ENCODE peak calls at places on chromosomes 2 and 18, in seven cellular contexts. T is activated CD4-positive, alpha-beta T cell treated with anti-CD3 and anti-CD28 coated beads, Interleukin-2, amount 10 ng/mL, durations not matched to agents 24 days and 14 days; I is AG20443; L is AG04450; V is skeletal muscle cell; Q is GM04504; F is RWPE1. P is an unnamed sample.

GRCh38 chr2:24825883-24826800 is 32.9 kb downstream of the CENPO start:
- DNase-seq in L (no peak), F (no peak), V (no peak), Q (no peak), I (no peak), T (peak; percentile 64), P (no peak)

GRCh38 chr2:26471278-26471677 is 6.6 kb downstream of the OTOF start:
- DNase-seq in I (no peak), F (no peak), L (no peak), Q (no peak), T (no peak), V (no peak), P (no peak)

GRCh38 chr2:140734992-140735391 is 1395.8 kb downstream of the LRP1B start:
- DNase-seq in I (no peak), Q (no peak), F (no peak), V (peak; percentile 4), T (no peak), L (no peak), P (peak; percentile 85)

GRCh38 chr2:20589975-20590703 is 60.8 kb downstream of the HS1BP3 start:
- DNase-seq in V (no peak), L (no peak), T (no peak), I (peak; percentile 61), Q (no peak), F (no peak), P (no peak)

GRCh38 chr18:46809145-46809544 is 52.3 kb upstream of the ST8SIA5 start:
- DNase-seq in Q (no peak), I (no peak), V (no peak), F (no peak), T (no peak), L (no peak), P (peak; percentile 42)

GRCh38 chr2:197306691-197307030 is 3.9 kb downstream of the ANKRD44 start:
- DNase-seq in Q (no peak), F (no peak), T (peak; percentile 79), I (no peak), V (no peak), L (no peak), P (peak; percentile 60)

GRCh38 chr2:63064197-63064596 is 13.6 kb downstream of the OTX1 start:
- DNase-seq in L (no peak), Q (no peak), T (no peak), F (no peak), V (no peak), I (no peak), P (no peak)

GRCh38 chr2:226060228-226060627 is 660.7 kb downstream of the NYAP2 start:
- DNase-seq in F (no peak), L (no peak), T (peak; percentile 6), V (no peak), I (no peak), Q (no peak), P (no peak)

GRCh38 chr2:106115250-106115649 is 78.9 kb downstream of the UXS1 start:
- DNase-seq in F (no peak), V (peak; percentile 40), Q (peak; percentile 57), T (no peak), I (peak; percentile 52), L (no peak), P (no peak)

GRCh38 chr18:48541026-48541746 is 2.4 kb downstream of the CTIF start:
- DNase-seq in L (no peak), F (peak; percentile 20), Q (peak; percentile 60), V (peak; percentile 39), I (peak; percentile 86), T (peak; percentile 69), P (peak; percentile 59)

GRCh38 chr2:48334180-48334579 is 195.8 kb upstream of the STON1 start:
- DNase-seq in T (no peak), V (no peak), I (no peak), F (no peak), L (no peak), Q (no peak), P (no peak)

GRCh38 chr2:767440-767839 is 90.2 kb upstream of the TMEM18 start:
- DNase-seq in I (no peak), Q (no peak), F (no peak), L (no peak), V (no peak), T (peak; percentile 54), P (peak; percentile 53)

GRCh38 chr18:8162797-8163196 is 446.4 kb upstream of the RAB12 start:
- DNase-seq in I (no peak), V (no peak), L (no peak), F (peak; percentile 12), T (no peak), Q (no peak), P (peak; percentile 87)

GRCh38 chr2:18209934-18210639 is 331.6 kb downstream of the KCNS3 start:
- DNase-seq in T (no peak), Q (no peak), F (peak; percentile 92), L (peak; percentile 55), I (peak; percentile 21), V (peak; percentile 74), P (peak; percentile 38)

GRCh38 chr2:57881998-57882884 is 164.4 kb upstream of the VRK2 start:
- DNase-seq in F (peak; percentile 60), Q (peak; percentile 42), L (no peak), T (no peak), V (peak; percentile 51), I (peak; percentile 60), P (no peak)

GRCh38 chr2:190180313-190181065 is 118.0 kb upstream of the MSTN start:
- DNase-seq in V (no peak), L (no peak), Q (no peak), T (peak; percentile 63), F (peak; percentile 15), I (peak; percentile 85), P (no peak)

GRCh38 chr2:7165736-7166135 is 248.5 kb downstream of the RNF144A start:
- DNase-seq in F (no peak), T (no peak), L (no peak), Q (no peak), V (no peak), I (no peak), P (no peak)

GRCh38 chr2:65355190-65355831 is 77.1 kb downstream of the SPRED2 start:
- DNase-seq in V (no peak), F (no peak), T (no peak), Q (no peak), L (no peak), I (no peak), P (no peak)

GRCh38 chr2:18473241-18473841 is 87.1 kb downstream of the RDH14 start:
- DNase-seq in L (peak; percentile 80), V (peak; percentile 88), T (no peak), Q (peak; percentile 62), F (peak; percentile 4), I (peak; percentile 78), P (no peak)

GRCh38 chr2:11566383-11566782 is 32.5 kb downstream of the GREB1 start:
- DNase-seq in F (no peak), T (no peak), I (no peak), V (no peak), Q (no peak), L (no peak), P (no peak)

GRCh38 chr2:57890993-57891688 is 155.5 kb upstream of the VRK2 start:
- DNase-seq in T (no peak), L (no peak), Q (no peak), V (no peak), F (no peak), I (peak; percentile 9), P (no peak)

GRCh38 chr2:202444000-202444399 is 67.9 kb downstream of the BMPR2 start:
- DNase-seq in L (no peak), F (no peak), I (no peak), Q (no peak), T (no peak), V (no peak), P (no peak)

GRCh38 chr2:120486441-120486840 is 140.5 kb downstream of the INHBB start:
- DNase-seq in L (no peak), T (no peak), V (no peak), Q (no peak), F (no peak), I (no peak), P (no peak)

GRCh38 chr18:48529796-48530195 is 9.0 kb upstream of the CTIF start:
- DNase-seq in L (no peak), F (peak; percentile 37), I (peak; percentile 82), Q (peak; percentile 71), T (no peak), V (peak; percentile 68), P (no peak)

GRCh38 chr2:112065966-112066365 is 10.9 kb downstream of the TMEM87B start:
- DNase-seq in L (peak; percentile 67), I (peak; percentile 74), V (no peak), Q (peak; percentile 56), F (peak; percentile 24), T (no peak), P (no peak)

GRCh38 chr2:21367421-21367820 is 243.7 kb downstream of the TDRD15 start:
- DNase-seq in L (no peak), F (no peak), V (no peak), I (no peak), Q (no peak), T (no peak), P (no peak)

GRCh38 chr2:26453421-26454329 is 24.2 kb downstream of the OTOF start:
- DNase-seq in L (no peak), F (no peak), Q (no peak), T (no peak), V (no peak), I (no peak), P (no peak)